ENCODE peak calls at places on chromosome 2, in eight cellular contexts. S, B, D, Q, I, V, W and P are unnamed samples.

GRCh38 chr2:52135235-52135634 is 1103.3 kb upstream of the NRXN1 start:
- DNase-seq in S (no peak), B (no peak), D (no peak), Q (no peak), I (no peak), V (no peak), W (peak), P (no peak)

GRCh38 chr2:38925982-38926381 is 36.3 kb downstream of the ARHGEF33 start:
- DNase-seq in S (no peak), B (no peak), D (no peak), Q (no peak), I (no peak), V (no peak), W (no peak), P (no peak)

GRCh38 chr2:207930747-207931146 is 94.6 kb downstream of the PLEKHM3 start:
- DNase-seq in S (peak), B (no peak), D (no peak), Q (no peak), I (no peak), V (no peak), W (no peak), P (no peak)

GRCh38 chr2:132923787-132924186 is 253.8 kb upstream of the LYPD1 start:
- DNase-seq in S (peak), B (no peak), D (no peak), Q (peak), I (no peak), V (peak), W (peak), P (peak)

GRCh38 chr2:4604767-4605166 is 901.4 kb downstream of the DCDC2C start:
- DNase-seq in S (no peak), B (no peak), D (no peak), Q (no peak), I (no peak), V (no peak), W (no peak), P (no peak)

GRCh38 chr2:176854878-176855277 is 357.7 kb upstream of the HNRNPA3 start:
- DNase-seq in S (no peak), B (no peak), D (no peak), Q (no peak), I (no peak), V (no peak), W (no peak), P (no peak)

GRCh38 chr2:94982661-94983060 is 42.8 kb upstream of the MAL start:
- DNase-seq in S (peak), B (no peak), D (peak), Q (peak), I (peak), V (peak), W (no peak), P (peak)

GRCh38 chr2:47204691-47205090 is 49.6 kb upstream of the STPG4 start:
- DNase-seq in S (no peak), B (no peak), D (no peak), Q (no peak), I (no peak), V (no peak), W (no peak), P (no peak)

GRCh38 chr2:205637037-205637602 is 45.2 kb upstream of the NRP2 start:
- DNase-seq in S (no peak), B (no peak), D (no peak), Q (no peak), I (no peak), V (no peak), W (no peak), P (no peak)

DNA sequence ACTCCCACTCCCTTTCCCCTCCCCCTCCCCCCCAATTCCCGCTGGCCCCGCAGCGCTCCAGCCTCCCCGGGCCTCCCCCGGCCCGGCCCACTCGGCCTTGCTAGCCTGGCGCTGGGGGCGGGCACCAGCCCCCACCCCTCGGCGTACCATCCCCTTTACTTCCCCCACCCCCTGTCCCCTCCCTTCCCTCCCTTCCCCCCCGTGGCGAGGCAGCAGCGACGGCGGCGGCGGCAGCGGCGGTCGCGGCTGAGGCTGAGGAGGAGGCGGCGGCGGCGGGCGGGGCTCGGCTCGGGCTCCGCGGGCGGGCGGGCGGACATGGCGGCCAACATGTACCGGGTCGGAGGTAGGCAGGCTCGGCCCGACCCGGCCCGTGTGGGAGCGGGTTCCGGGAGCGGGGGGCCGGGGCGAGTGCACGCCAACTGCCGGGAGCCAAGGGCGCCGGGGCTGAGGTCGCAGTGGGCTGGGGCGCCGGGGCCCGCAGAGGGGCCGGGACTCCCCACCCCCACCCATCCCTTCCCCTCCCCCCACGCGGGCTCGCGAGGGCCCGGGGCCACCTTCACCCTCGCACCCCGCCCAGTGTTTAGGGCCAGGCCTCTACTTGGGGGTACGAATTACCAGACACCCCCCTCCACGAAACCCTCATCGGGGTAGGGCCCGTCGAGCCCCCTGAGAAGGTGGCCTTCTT is at the start of gene MTA3:
- DNase-seq in S (no peak), B (peak), D (no peak), Q (peak), I (peak), V (peak), W (peak), P (no peak)
- TF ChIP-seq CTCF in S (no peak), B (no peak), D (no peak), Q (no peak), I (no peak), V (no peak), W (no peak), P (no peak)

GRCh38 chr2:16039055-16039454 is 98.7 kb downstream of the MYCN start:
- DNase-seq in S (no peak), B (no peak), D (no peak), Q (no peak), I (no peak), V (no peak), W (no peak), P (no peak)
- TF ChIP-seq CTCF in S (no peak), B (no peak), D (no peak), Q (no peak), I (no peak), V (no peak), W (no peak), P (no peak)

GRCh38 chr2:234482807-234483206 is 14.1 kb downstream of the ARL4C start:
- DNase-seq in S (no peak), B (no peak), D (no peak), Q (no peak), I (no peak), V (no peak), W (no peak), P (no peak)

GRCh38 chr2:234479465-234479864 is 17.4 kb downstream of the ARL4C start:
- DNase-seq in S (no peak), B (peak), D (no peak), Q (no peak), I (no peak), V (no peak), W (no peak), P (no peak)

GRCh38 chr2:234481301-234481700 is 15.6 kb downstream of the ARL4C start:
- DNase-seq in S (no peak), B (no peak), D (no peak), Q (no peak), I (no peak), V (no peak), W (no peak), P (no peak)

GRCh38 chr2:234480337-234480736 is 16.5 kb downstream of the ARL4C start:
- DNase-seq in S (no peak), B (no peak), D (no peak), Q (no peak), I (no peak), V (no peak), W (no peak), P (no peak)

GRCh38 chr2:234483568-234484251 is 13.2 kb downstream of the ARL4C start:
- DNase-seq in S (no peak), B (peak), D (no peak), Q (peak), I (no peak), V (no peak), W (no peak), P (no peak)
- TF ChIP-seq CTCF in S (peak), B (peak), D (peak), Q (peak), I (peak), V (no peak), W (peak), P (no peak)

GRCh38 chr2:189115126-189115525 is 64.4 kb downstream of the COL5A2 start:
- DNase-seq in S (no peak), B (no peak), D (no peak), Q (no peak), I (no peak), V (no peak), W (peak), P (no peak)
- TF ChIP-seq CTCF in S (peak), B (no peak), D (no peak), Q (no peak), I (peak), V (no peak), W (peak), P (no peak)

GRCh38 chr2:27324720-27325119 is 1.8 kb upstream of the MPV17 start:
- DNase-seq in S (no peak), B (no peak), D (no peak), Q (no peak), I (no peak), V (no peak), W (no peak), P (no peak)

GRCh38 chr2:27322766-27323591 is at the start of gene MPV17:
- DNase-seq in S (peak), B (peak), D (peak), Q (peak), I (peak), V (peak), W (peak), P (peak)

GRCh38 chr2:27323592-27324285 is 842 bp upstream of the MPV17 start:
- DNase-seq in S (no peak), B (no peak), D (no peak), Q (no peak), I (no peak), V (no peak), W (peak), P (no peak)

GRCh38 chr2:27322301-27322765 is 564 bp downstream of the MPV17 start:
- DNase-seq in S (no peak), B (peak), D (no peak), Q (no peak), I (peak), V (no peak), W (peak), P (no peak)

GRCh38 chr2:27320958-27321543 is 1.8 kb downstream of the MPV17 start:
- DNase-seq in S (peak), B (no peak), D (peak), Q (peak), I (peak), V (peak), W (peak), P (peak)
- TF ChIP-seq CTCF in S (peak), B (no peak), D (peak), Q (peak), I (peak), V (peak), W (peak), P (peak)

DNA sequence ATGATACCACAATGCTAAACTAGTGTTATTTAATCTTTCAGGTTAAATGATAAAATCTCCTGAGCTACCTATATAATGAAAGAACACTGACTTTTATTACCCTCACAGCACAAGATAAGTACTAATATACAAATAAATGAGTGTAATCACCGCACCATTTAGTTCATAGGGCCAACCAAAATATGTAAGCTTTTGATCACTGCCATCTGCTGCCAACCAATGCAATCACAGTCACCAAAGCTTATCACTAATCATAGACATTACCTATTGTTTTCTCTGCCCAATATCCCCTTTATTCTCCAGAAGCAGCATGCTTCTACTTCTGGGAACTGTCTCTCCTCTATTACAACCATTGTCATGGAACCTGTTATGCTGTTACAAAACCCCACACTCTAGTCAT is 151.6 kb upstream of the LRATD1 start:
- DNase-seq in S (no peak), B (no peak), D (no peak), Q (no peak), I (no peak), V (no peak), W (no peak), P (no peak)
- TF ChIP-seq CTCF in S (peak), B (no peak), D (no peak), Q (no peak), I (no peak), V (no peak), W (no peak), P (no peak)